ENCODE peak calls at places on chromosome 12, in five cellular contexts. One of them, this sample, is unnamed.

GRCh38 chr12:22729898-22730443 is 105.0 kb downstream of the ETNK1 start:
- DNase-seq in foreskin fibroblast: peak
- DNase-seq in astrocyte of the spinal cord: peak
- DNase-seq in esophagus muscularis mucosa: no peak
- DNase-seq in mucosa of descending colon: no peak
- DNase-seq in this sample: no peak

GRCh38 chr12:95976416-95976832 is 19.7 kb downstream of the HAL start:
- DNase-seq in foreskin fibroblast: peak
- DNase-seq in astrocyte of the spinal cord: peak
- DNase-seq in mucosa of descending colon: no peak
- DNase-seq in esophagus muscularis mucosa: no peak
- DNase-seq in this sample: no peak

GRCh38 chr12:28611115-28611435 is 420.8 kb downstream of the CCDC91 start:
- DNase-seq in astrocyte of the spinal cord: peak
- DNase-seq in esophagus muscularis mucosa: no peak
- DNase-seq in mucosa of descending colon: no peak
- DNase-seq in foreskin fibroblast: peak
- DNase-seq in this sample: peak

GRCh38 chr12:12985817-12986408 is 14.2 kb downstream of the HEBP1 start:
- DNase-seq in mucosa of descending colon: no peak
- DNase-seq in esophagus muscularis mucosa: no peak
- DNase-seq in foreskin fibroblast: no peak
- DNase-seq in astrocyte of the spinal cord: peak
- DNase-seq in this sample: no peak

GRCh38 chr12:115147916-115148315 is 463.9 kb upstream of the TBX3 start:
- DNase-seq in esophagus muscularis mucosa: peak
- DNase-seq in astrocyte of the spinal cord: no peak
- DNase-seq in mucosa of descending colon: no peak
- DNase-seq in foreskin fibroblast: no peak
- DNase-seq in this sample: no peak

GRCh38 chr12:48934312-48934706 is 9.0 kb upstream of the FKBP11 start:
- DNase-seq in mucosa of descending colon: no peak
- DNase-seq in astrocyte of the spinal cord: no peak
- DNase-seq in foreskin fibroblast: no peak
- DNase-seq in esophagus muscularis mucosa: no peak
- DNase-seq in this sample: no peak

GRCh38 chr12:19003987-19004619 is 125.4 kb upstream of the PLEKHA5 start:
- DNase-seq in astrocyte of the spinal cord: no peak
- DNase-seq in foreskin fibroblast: no peak
- DNase-seq in esophagus muscularis mucosa: no peak
- DNase-seq in mucosa of descending colon: no peak
- DNase-seq in this sample: no peak

GRCh38 chr12:49549735-49550710 is 11.2 kb downstream of the KCNH3 start:
- DNase-seq in astrocyte of the spinal cord: no peak
- DNase-seq in mucosa of descending colon: no peak
- DNase-seq in foreskin fibroblast: no peak
- DNase-seq in esophagus muscularis mucosa: no peak
- DNase-seq in this sample: no peak

GRCh38 chr12:111406474-111407370 is 999 bp downstream of the SH2B3 start:
- DNase-seq in foreskin fibroblast: no peak
- DNase-seq in esophagus muscularis mucosa: no peak
- DNase-seq in astrocyte of the spinal cord: no peak
- DNase-seq in mucosa of descending colon: peak
- DNase-seq in this sample: no peak

GRCh38 chr12:51254592-51254991 is 15.6 kb downstream of the SMAGP start:
- DNase-seq in mucosa of descending colon: no peak
- DNase-seq in esophagus muscularis mucosa: no peak
- DNase-seq in astrocyte of the spinal cord: no peak
- DNase-seq in foreskin fibroblast: no peak
- DNase-seq in this sample: no peak

GRCh38 chr12:51832708-51833107 is 15.8 kb downstream of the FIGNL2 start:
- DNase-seq in foreskin fibroblast: no peak
- DNase-seq in astrocyte of the spinal cord: no peak
- DNase-seq in esophagus muscularis mucosa: no peak
- DNase-seq in mucosa of descending colon: no peak
- DNase-seq in this sample: no peak

GRCh38 chr12:114655934-114656697 is 27.9 kb downstream of the TBX3 start:
- DNase-seq in foreskin fibroblast: peak
- DNase-seq in mucosa of descending colon: no peak
- DNase-seq in astrocyte of the spinal cord: peak
- DNase-seq in esophagus muscularis mucosa: no peak
- DNase-seq in this sample: no peak

GRCh38 chr12:49932023-49932422 is 18.5 kb upstream of the AQP2 start:
- DNase-seq in astrocyte of the spinal cord: no peak
- DNase-seq in foreskin fibroblast: no peak
- DNase-seq in esophagus muscularis mucosa: no peak
- DNase-seq in mucosa of descending colon: no peak
- DNase-seq in this sample: no peak

GRCh38 chr12:5914387-5915149 is 30.5 kb downstream of the ANO2 start:
- DNase-seq in esophagus muscularis mucosa: peak
- DNase-seq in astrocyte of the spinal cord: no peak
- DNase-seq in foreskin fibroblast: no peak
- DNase-seq in mucosa of descending colon: no peak
- DNase-seq in this sample: no peak

GRCh38 chr12:110906088-110906487 is 14.3 kb downstream of the MYL2 start:
- DNase-seq in foreskin fibroblast: no peak
- DNase-seq in mucosa of descending colon: no peak
- DNase-seq in esophagus muscularis mucosa: no peak
- DNase-seq in astrocyte of the spinal cord: no peak
- DNase-seq in this sample: no peak

GRCh38 chr12:127162902-127163301 is 1104.1 kb upstream of the TMEM132C start:
- DNase-seq in mucosa of descending colon: no peak
- DNase-seq in astrocyte of the spinal cord: peak
- DNase-seq in esophagus muscularis mucosa: peak
- DNase-seq in foreskin fibroblast: peak
- DNase-seq in this sample: peak

GRCh38 chr12:117377758-117378157 is 16.3 kb upstream of the NOS1 start:
- DNase-seq in foreskin fibroblast: no peak
- DNase-seq in esophagus muscularis mucosa: no peak
- DNase-seq in astrocyte of the spinal cord: no peak
- DNase-seq in mucosa of descending colon: no peak
- DNase-seq in this sample: no peak

GRCh38 chr12:122886851-122887816 is 8.8 kb downstream of the VPS37B start:
- DNase-seq in astrocyte of the spinal cord: peak
- DNase-seq in mucosa of descending colon: no peak
- DNase-seq in esophagus muscularis mucosa: no peak
- DNase-seq in foreskin fibroblast: no peak
- DNase-seq in this sample: peak

GRCh38 chr12:42648061-42648460 is 58.5 kb upstream of the PRICKLE1 start:
- DNase-seq in astrocyte of the spinal cord: peak
- DNase-seq in foreskin fibroblast: no peak
- DNase-seq in esophagus muscularis mucosa: no peak
- DNase-seq in mucosa of descending colon: no peak
- DNase-seq in this sample: no peak

GRCh38 chr12:107254258-107254856 is 161.0 kb upstream of the CRY1 start:
- DNase-seq in mucosa of descending colon: no peak
- DNase-seq in foreskin fibroblast: no peak
- DNase-seq in esophagus muscularis mucosa: no peak
- DNase-seq in astrocyte of the spinal cord: no peak
- DNase-seq in this sample: no peak

GRCh38 chr12:76720068-76720467 is 43.8 kb upstream of the ZDHHC17 start:
- DNase-seq in esophagus muscularis mucosa: no peak
- DNase-seq in mucosa of descending colon: no peak
- DNase-seq in astrocyte of the spinal cord: peak
- DNase-seq in foreskin fibroblast: peak
- DNase-seq in this sample: peak

GRCh38 chr12:77724367-77724957 is 106.2 kb upstream of the NAV3 start:
- DNase-seq in mucosa of descending colon: no peak
- DNase-seq in astrocyte of the spinal cord: peak
- DNase-seq in foreskin fibroblast: no peak
- DNase-seq in esophagus muscularis mucosa: no peak
- DNase-seq in this sample: no peak

GRCh38 chr12:47995976-47996375 is 8.3 kb downstream of the COL2A1 start:
- DNase-seq in astrocyte of the spinal cord: peak
- DNase-seq in foreskin fibroblast: peak
- DNase-seq in esophagus muscularis mucosa: no peak
- DNase-seq in mucosa of descending colon: no peak
- DNase-seq in this sample: no peak

GRCh38 chr12:113601656-113602263 is 130.1 kb upstream of the LHX5 start:
- DNase-seq in mucosa of descending colon: no peak
- DNase-seq in astrocyte of the spinal cord: no peak
- DNase-seq in foreskin fibroblast: no peak
- DNase-seq in esophagus muscularis mucosa: no peak
- DNase-seq in this sample: no peak

GRCh38 chr12:613996-614726 is 49.1 kb downstream of the NINJ2 start:
- DNase-seq in astrocyte of the spinal cord: peak
- DNase-seq in esophagus muscularis mucosa: no peak
- DNase-seq in mucosa of descending colon: no peak
- DNase-seq in foreskin fibroblast: no peak
- DNase-seq in this sample: no peak

GRCh38 chr12:90010089-90010488 is 301.5 kb upstream of the ATP2B1 start:
- DNase-seq in mucosa of descending colon: no peak
- DNase-seq in astrocyte of the spinal cord: peak
- DNase-seq in foreskin fibroblast: no peak
- DNase-seq in esophagus muscularis mucosa: no peak
- DNase-seq in this sample: no peak
- TF ChIP-seq CTCF in mucosa of descending colon: no peak
- TF ChIP-seq CTCF in astrocyte of the spinal cord: peak
- TF ChIP-seq CTCF in foreskin fibroblast: no peak
- TF ChIP-seq CTCF in esophagus muscularis mucosa: no peak
- TF ChIP-seq CTCF in this sample: no peak

DNA sequence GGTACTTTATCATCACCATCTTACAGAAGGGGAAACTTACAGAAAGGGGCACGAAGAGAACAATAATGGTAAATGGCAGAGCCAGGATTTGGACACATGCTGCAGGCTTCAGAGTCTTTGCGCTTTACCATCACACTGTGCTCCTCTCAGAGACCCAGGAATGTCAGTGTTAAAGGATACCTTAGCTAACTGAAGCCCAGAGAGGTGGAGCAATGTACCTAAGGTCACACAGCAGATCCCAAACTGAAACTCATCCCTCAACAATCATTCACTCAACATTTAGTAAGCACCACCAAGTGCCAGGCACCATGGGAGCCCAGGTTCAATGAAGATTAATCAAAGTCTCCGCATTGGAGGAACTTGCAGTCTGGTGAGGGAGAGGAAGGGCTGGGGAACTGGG is 8.0 kb upstream of the KRT78 start:
- DNase-seq in esophagus muscularis mucosa: no peak
- DNase-seq in mucosa of descending colon: no peak
- DNase-seq in astrocyte of the spinal cord: no peak
- DNase-seq in foreskin fibroblast: no peak
- DNase-seq in this sample: no peak
- H3K4me3 ChIP-seq in esophagus muscularis mucosa: no peak
- H3K4me3 ChIP-seq in mucosa of descending colon: no peak
- H3K4me3 ChIP-seq in astrocyte of the spinal cord: no peak
- H3K4me3 ChIP-seq in foreskin fibroblast: no peak
- H3K4me3 ChIP-seq in this sample: no peak

DNA sequence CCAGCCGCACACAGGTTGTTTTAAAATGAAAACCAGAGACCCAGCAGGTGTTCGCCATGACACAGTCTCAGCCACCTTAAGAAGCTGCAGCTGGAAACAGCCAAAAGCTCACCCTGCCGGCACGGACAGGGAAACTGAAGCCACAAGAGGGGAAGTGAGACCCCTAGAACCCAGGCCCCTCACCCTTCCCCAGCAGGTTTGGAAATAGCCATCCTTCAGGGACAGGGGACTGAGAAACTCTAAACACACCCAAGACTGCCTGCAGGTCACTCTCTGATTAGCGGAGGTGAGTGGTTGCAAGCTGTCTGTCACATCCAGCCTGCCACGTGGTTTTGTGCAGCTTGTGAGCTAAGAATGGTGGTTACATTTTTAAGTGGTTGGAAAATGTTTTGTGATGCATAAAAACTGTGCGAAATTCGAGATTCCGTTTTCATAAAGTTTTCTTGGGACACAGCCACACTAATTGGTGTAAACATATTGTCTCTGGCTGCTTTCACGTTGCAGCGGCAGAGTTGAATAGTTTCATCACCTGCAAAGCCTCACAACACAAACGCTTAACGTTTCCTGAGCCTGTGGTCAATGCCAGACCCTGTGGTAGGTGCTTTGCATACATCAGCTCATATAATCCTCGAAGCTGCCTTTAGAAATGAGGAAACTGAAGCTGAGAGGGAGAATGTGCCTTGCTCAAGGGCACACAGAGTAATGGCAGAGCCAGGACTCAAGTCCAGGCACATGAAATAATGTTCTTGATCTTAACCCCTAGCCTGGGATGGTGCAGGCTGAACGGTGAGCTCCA is 1.7 kb upstream of the SELPLG start:
- DNase-seq in foreskin fibroblast: no peak
- DNase-seq in esophagus muscularis mucosa: no peak
- DNase-seq in mucosa of descending colon: no peak
- DNase-seq in astrocyte of the spinal cord: no peak
- DNase-seq in this sample: no peak
- TF ChIP-seq CTCF in foreskin fibroblast: no peak
- TF ChIP-seq CTCF in esophagus muscularis mucosa: no peak
- TF ChIP-seq CTCF in mucosa of descending colon: no peak
- TF ChIP-seq CTCF in astrocyte of the spinal cord: no peak
- TF ChIP-seq CTCF in this sample: no peak

DNA sequence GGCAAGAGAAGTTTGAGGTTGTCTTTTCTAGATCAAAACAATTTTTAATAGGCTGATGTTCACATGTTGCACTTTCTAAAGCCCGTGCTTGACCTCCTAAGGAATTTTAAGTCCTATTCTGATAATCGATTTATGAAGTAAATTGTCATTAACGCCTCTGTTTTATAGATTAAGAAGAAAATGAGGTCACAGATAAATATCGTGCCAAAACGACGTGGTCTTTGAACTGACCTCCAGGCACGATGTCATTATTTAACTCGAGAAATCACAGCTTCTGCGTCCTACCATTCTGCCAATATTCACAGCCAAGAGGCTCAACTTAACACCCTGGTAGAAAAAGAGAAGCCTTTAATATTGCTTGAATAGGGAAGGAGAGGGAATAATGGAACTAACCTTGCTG is 862 bp upstream of the EEA1 start:
- DNase-seq in foreskin fibroblast: no peak
- DNase-seq in mucosa of descending colon: no peak
- DNase-seq in astrocyte of the spinal cord: peak
- DNase-seq in esophagus muscularis mucosa: no peak
- DNase-seq in this sample: no peak
- H3K4me3 ChIP-seq in foreskin fibroblast: peak
- H3K4me3 ChIP-seq in mucosa of descending colon: peak
- H3K4me3 ChIP-seq in astrocyte of the spinal cord: peak
- H3K4me3 ChIP-seq in esophagus muscularis mucosa: peak
- H3K4me3 ChIP-seq in this sample: peak

GRCh38 chr12:4037747-4038312 is 164.6 kb upstream of the PARP11 start:
- DNase-seq in astrocyte of the spinal cord: peak
- DNase-seq in foreskin fibroblast: no peak
- DNase-seq in mucosa of descending colon: no peak
- DNase-seq in esophagus muscularis mucosa: no peak
- DNase-seq in this sample: no peak
- TF ChIP-seq CTCF in astrocyte of the spinal cord: peak
- TF ChIP-seq CTCF in foreskin fibroblast: peak
- TF ChIP-seq CTCF in mucosa of descending colon: peak
- TF ChIP-seq CTCF in esophagus muscularis mucosa: peak
- TF ChIP-seq CTCF in this sample: peak

GRCh38 chr12:57112492-57113294 is 1.5 kb upstream of the STAT6 start:
- DNase-seq in astrocyte of the spinal cord: no peak
- DNase-seq in foreskin fibroblast: no peak
- DNase-seq in esophagus muscularis mucosa: no peak
- DNase-seq in mucosa of descending colon: no peak
- DNase-seq in this sample: no peak
- H3K4me3 ChIP-seq in astrocyte of the spinal cord: no peak
- H3K4me3 ChIP-seq in foreskin fibroblast: peak
- H3K4me3 ChIP-seq in esophagus muscularis mucosa: peak
- H3K4me3 ChIP-seq in mucosa of descending colon: no peak
- H3K4me3 ChIP-seq in this sample: peak